ENCODE peak calls at places on chromosome 17, in eight cellular contexts. One of them, this sample, is unnamed.
A peak's percentile ranks its signal among the peaks of the same experiment; 100 is the strongest.

GRCh38 chr17:46202482-46202881 is 9.3 kb upstream of the KANSL1 start:
- DNase-seq in omental fat pad: no peak
- DNase-seq in uterus: no peak
- DNase-seq in progenitor cell of endocrine pancreas: no peak
- DNase-seq in NCI-H1092 treated with DMSO at 0.1 percent for 48 hours: no peak
- DNase-seq in NCI-H2171 treated with DMSO at 0.1 percent for 48 hours: no peak
- DNase-seq in Kasumi-1: no peak
- DNase-seq in sciatic nerve: no peak
- DNase-seq in this sample: no peak

GRCh38 chr17:39667262-39668140 is 752 bp upstream of the PNMT start:
- DNase-seq in NCI-H1092 treated with DMSO at 0.1 percent for 48 hours: no peak
- DNase-seq in omental fat pad: no peak
- DNase-seq in progenitor cell of endocrine pancreas: no peak
- DNase-seq in sciatic nerve: no peak
- DNase-seq in Kasumi-1: no peak
- DNase-seq in uterus: no peak
- DNase-seq in NCI-H2171 treated with DMSO at 0.1 percent for 48 hours: peak; percentile 29
- DNase-seq in this sample: no peak

GRCh38 chr17:42247734-42248133 is 28.5 kb downstream of the STAT5B start:
- DNase-seq in Kasumi-1: no peak
- DNase-seq in progenitor cell of endocrine pancreas: no peak
- DNase-seq in NCI-H2171 treated with DMSO at 0.1 percent for 48 hours: peak; percentile 62
- DNase-seq in omental fat pad: no peak
- DNase-seq in sciatic nerve: no peak
- DNase-seq in uterus: peak; percentile 42
- DNase-seq in NCI-H1092 treated with DMSO at 0.1 percent for 48 hours: no peak
- DNase-seq in this sample: peak; percentile 53

GRCh38 chr17:75920045-75920560 is 15.4 kb upstream of the MRPL38 start:
- DNase-seq in NCI-H1092 treated with DMSO at 0.1 percent for 48 hours: peak; percentile 7
- DNase-seq in omental fat pad: no peak
- DNase-seq in sciatic nerve: no peak
- DNase-seq in progenitor cell of endocrine pancreas: no peak
- DNase-seq in NCI-H2171 treated with DMSO at 0.1 percent for 48 hours: no peak
- DNase-seq in uterus: no peak
- DNase-seq in Kasumi-1: no peak
- DNase-seq in this sample: no peak

GRCh38 chr17:16428098-16428882 is 12.9 kb downstream of the TRPV2 start:
- DNase-seq in NCI-H2171 treated with DMSO at 0.1 percent for 48 hours: peak; percentile 13
- DNase-seq in uterus: peak; percentile 52
- DNase-seq in progenitor cell of endocrine pancreas: peak; percentile 43
- DNase-seq in sciatic nerve: no peak
- DNase-seq in Kasumi-1: peak; percentile 43
- DNase-seq in NCI-H1092 treated with DMSO at 0.1 percent for 48 hours: no peak
- DNase-seq in omental fat pad: no peak
- DNase-seq in this sample: peak; percentile 66

GRCh38 chr17:57914274-57915147 is 40.7 kb downstream of the CUEDC1 start:
- DNase-seq in NCI-H1092 treated with DMSO at 0.1 percent for 48 hours: peak; percentile 64
- DNase-seq in uterus: no peak
- DNase-seq in NCI-H2171 treated with DMSO at 0.1 percent for 48 hours: peak; percentile 76
- DNase-seq in progenitor cell of endocrine pancreas: no peak
- DNase-seq in Kasumi-1: no peak
- DNase-seq in sciatic nerve: no peak
- DNase-seq in omental fat pad: no peak
- DNase-seq in this sample: no peak

GRCh38 chr17:62724398-62725146 is 83.5 kb downstream of the MARCHF10 start:
- DNase-seq in Kasumi-1: no peak
- DNase-seq in NCI-H1092 treated with DMSO at 0.1 percent for 48 hours: no peak
- DNase-seq in NCI-H2171 treated with DMSO at 0.1 percent for 48 hours: peak; percentile 95
- DNase-seq in omental fat pad: no peak
- DNase-seq in sciatic nerve: no peak
- DNase-seq in uterus: no peak
- DNase-seq in progenitor cell of endocrine pancreas: no peak
- DNase-seq in this sample: no peak

GRCh38 chr17:38703742-38704644 is 1.1 kb upstream of the MLLT6 start:
- DNase-seq in Kasumi-1: peak; percentile 69
- DNase-seq in uterus: peak; percentile 80
- DNase-seq in sciatic nerve: peak; percentile 83
- DNase-seq in NCI-H2171 treated with DMSO at 0.1 percent for 48 hours: peak; percentile 48
- DNase-seq in omental fat pad: peak; percentile 61
- DNase-seq in progenitor cell of endocrine pancreas: peak; percentile 77
- DNase-seq in NCI-H1092 treated with DMSO at 0.1 percent for 48 hours: peak; percentile 83
- DNase-seq in this sample: peak; percentile 29

GRCh38 chr17:56939869-56940484 is 20.9 kb downstream of the COIL start:
- DNase-seq in omental fat pad: no peak
- DNase-seq in NCI-H1092 treated with DMSO at 0.1 percent for 48 hours: peak; percentile 38
- DNase-seq in sciatic nerve: no peak
- DNase-seq in uterus: no peak
- DNase-seq in progenitor cell of endocrine pancreas: no peak
- DNase-seq in NCI-H2171 treated with DMSO at 0.1 percent for 48 hours: peak; percentile 74
- DNase-seq in Kasumi-1: peak; percentile 95
- DNase-seq in this sample: peak; percentile 84

GRCh38 chr17:7807206-7807605 is 26.8 kb upstream of the KDM6B start:
- DNase-seq in progenitor cell of endocrine pancreas: no peak
- DNase-seq in NCI-H2171 treated with DMSO at 0.1 percent for 48 hours: no peak
- DNase-seq in omental fat pad: no peak
- DNase-seq in sciatic nerve: no peak
- DNase-seq in NCI-H1092 treated with DMSO at 0.1 percent for 48 hours: no peak
- DNase-seq in Kasumi-1: no peak
- DNase-seq in uterus: no peak
- DNase-seq in this sample: no peak

GRCh38 chr17:63173903-63174302 is 207.9 kb downstream of the TANC2 start:
- DNase-seq in uterus: no peak
- DNase-seq in Kasumi-1: no peak
- DNase-seq in NCI-H2171 treated with DMSO at 0.1 percent for 48 hours: no peak
- DNase-seq in omental fat pad: no peak
- DNase-seq in progenitor cell of endocrine pancreas: no peak
- DNase-seq in sciatic nerve: no peak
- DNase-seq in NCI-H1092 treated with DMSO at 0.1 percent for 48 hours: no peak
- DNase-seq in this sample: no peak

GRCh38 chr17:80106176-80106575 is 4.8 kb downstream of the GAA start:
- DNase-seq in uterus: no peak
- DNase-seq in NCI-H2171 treated with DMSO at 0.1 percent for 48 hours: peak; percentile 56
- DNase-seq in Kasumi-1: no peak
- DNase-seq in progenitor cell of endocrine pancreas: no peak
- DNase-seq in sciatic nerve: peak; percentile 50
- DNase-seq in NCI-H1092 treated with DMSO at 0.1 percent for 48 hours: no peak
- DNase-seq in omental fat pad: no peak
- DNase-seq in this sample: no peak

This sample was measured in MV-4-11.